ENCODE peak calls at places on chromosomes 12 and 14, in five cellular contexts. W is cardiac fibroblast, H is LoVo, R is T-helper 22 cell, J is body of pancreas. Z is an unnamed sample.

GRCh38 chr12:60201891-60202290 is 606.1 kb downstream of the SLC16A7 start:
- DNase-seq in R (no peak), W (peak; percentile 35), H (no peak), J (no peak), Z (peak; percentile 11)

GRCh38 chr12:29230800-29231560 is 81.9 kb downstream of the FAR2 start:
- DNase-seq in J (no peak), H (no peak), W (no peak), R (no peak), Z (no peak)

GRCh38 chr14:99035268-99035667 is 236.7 kb downstream of the BCL11B start:
- DNase-seq in H (peak; percentile 1), W (peak; percentile 48), R (no peak), J (no peak), Z (peak; percentile 39)

GRCh38 chr14:30445394-30445793 is 113.6 kb upstream of the G2E3 start:
- DNase-seq in W (no peak), R (no peak), H (no peak), J (no peak), Z (no peak)

GRCh38 chr14:69648480-69649414 is 37.4 kb downstream of the SUSD6 start:
- DNase-seq in W (peak; percentile 63), H (no peak), J (no peak), R (no peak), Z (peak; percentile 49)

GRCh38 chr12:112964067-112964670 is 14.2 kb upstream of the OAS2 start:
- DNase-seq in W (no peak), H (no peak), R (no peak), J (no peak), Z (no peak)

GRCh38 chr14:27184371-27184901 is 586.6 kb upstream of the NOVA1 start:
- DNase-seq in H (no peak), W (no peak), J (no peak), R (no peak), Z (peak; percentile 71)

GRCh38 chr12:18629916-18630315 is 107.9 kb downstream of the PLCZ1 start:
- DNase-seq in W (no peak), R (no peak), H (no peak), J (no peak), Z (no peak)